ENCODE peak calls at places on chromosomes 3 and 15, in seven cellular contexts. W, U, V, Q, S, L and X are unnamed samples.

GRCh38 chr3:14561051-14561634 is 21.0 kb upstream of the GRIP2 start:
- DNase-seq in U (no peak), W (no peak), Q (peak; percentile 60), S (no peak), L (no peak), V (no peak), X (no peak)

GRCh38 chr3:49805884-49806701 is 3.0 kb downstream of the INKA1 start:
- DNase-seq in W (no peak), S (peak; percentile 95), L (no peak), V (no peak), Q (no peak), U (peak; percentile 67), X (peak; percentile 66)

GRCh38 chr15:64558460-64559179 is 98.2 kb downstream of the ZNF609 start:
- DNase-seq in V (no peak), L (peak; percentile 34), W (no peak), Q (peak; percentile 24), S (no peak), U (no peak), X (no peak)

GRCh38 chr15:43792761-43793493 is 807 bp downstream of the SERF2 start:
- DNase-seq in L (no peak), Q (peak; percentile 34), W (peak; percentile 33), V (no peak), S (peak; percentile 49), U (peak; percentile 56), X (peak; percentile 25)

GRCh38 chr3:136142592-136142991 is 53.5 kb downstream of the MSL2 start:
- DNase-seq in Q (peak; percentile 86), U (no peak), V (no peak), W (no peak), S (no peak), L (peak; percentile 77), X (no peak)

GRCh38 chr3:61522064-61522463 is 39.3 kb upstream of the PTPRG start:
- DNase-seq in U (no peak), W (peak; percentile 74), L (no peak), S (no peak), V (no peak), Q (no peak), X (no peak)

GRCh38 chr15:66829551-66830131 is 127.6 kb downstream of the SMAD6 start:
- DNase-seq in S (no peak), V (no peak), W (no peak), L (no peak), Q (no peak), U (no peak), X (no peak)

GRCh38 chr3:133369041-133369440 is 30.8 kb upstream of the BFSP2 start:
- DNase-seq in L (no peak), Q (no peak), S (no peak), V (no peak), W (no peak), U (no peak), X (no peak)

GRCh38 chr15:45179221-45179985 is 8.4 kb downstream of the SHF start:
- DNase-seq in S (peak; percentile 54), U (no peak), L (peak; percentile 69), W (peak; percentile 57), V (peak; percentile 61), Q (no peak), X (no peak)

GRCh38 chr15:40633178-40633577 is 39.1 kb downstream of the KNL1 start:
- DNase-seq in U (no peak), L (no peak), S (no peak), V (no peak), Q (peak; percentile 64), W (no peak), X (no peak)

GRCh38 chr3:173371848-173372487 is 25.6 kb upstream of the NLGN1 start:
- DNase-seq in V (no peak), U (peak; percentile 41), L (peak; percentile 25), S (peak; percentile 18), W (peak; percentile 33), Q (peak; percentile 34), X (peak; percentile 16)

GRCh38 chr3:177385831-177386301 is 188.6 kb upstream of the TBL1XR1 start:
- DNase-seq in L (no peak), Q (peak; percentile 76), V (no peak), S (no peak), U (no peak), W (no peak), X (no peak)